ENCODE peak calls at places on chromosomes 7 and 10, in six cellular contexts. G, J, S, P, T and W are unnamed samples.

GRCh38 chr7:98569606-98570337 is 47.3 kb upstream of the NPTX2 start:
- DNase-seq in G (no peak), J (no peak), S (no peak), P (peak; percentile 58), T (no peak), W (no peak)

GRCh38 chr10:113463777-113464176 is 89.1 kb upstream of the HABP2 start:
- DNase-seq in G (no peak), J (peak; percentile 74), S (no peak), P (no peak), T (no peak), W (no peak)

GRCh38 chr7:52831321-52831720 is 204.1 kb upstream of the POM121L12 start:
- DNase-seq in G (no peak), J (peak; percentile 10), S (no peak), P (no peak), T (no peak), W (no peak)

GRCh38 chr10:2871673-2872219 is 195.6 kb upstream of the PFKP start:
- DNase-seq in G (no peak), J (no peak), S (no peak), P (no peak), T (no peak), W (no peak)

GRCh38 chr7:2114052-2114451 is 118.7 kb downstream of the MAD1L1 start:
- DNase-seq in G (no peak), J (peak; percentile 81), S (no peak), P (no peak), T (peak; percentile 81), W (peak; percentile 33)

GRCh38 chr7:129947001-129947400 is 5.8 kb downstream of the UBE2H start:
- DNase-seq in G (no peak), J (peak; percentile 27), S (no peak), P (no peak), T (no peak), W (no peak)

GRCh38 chr7:4745971-4746919 is 29.2 kb upstream of the AP5Z1 start:
- DNase-seq in G (no peak), J (peak; percentile 86), S (no peak), P (no peak), T (no peak), W (peak; percentile 50)

GRCh38 chr7:28002638-28003037 is 178.0 kb downstream of the JAZF1 start:
- DNase-seq in G (no peak), J (peak; percentile 48), S (no peak), P (no peak), T (no peak), W (no peak)

GRCh38 chr7:20172736-20173334 is 44.3 kb downstream of the MACC1 start:
- DNase-seq in G (peak; percentile 63), J (peak; percentile 49), S (no peak), P (peak; percentile 44), T (peak; percentile 48), W (peak; percentile 62)

GRCh38 chr10:84008878-84009277 is 130.4 kb upstream of the GHITM start:
- DNase-seq in G (peak; percentile 47), J (no peak), S (peak; percentile 24), P (no peak), T (no peak), W (peak; percentile 40)